ENCODE peak calls at places on chromosomes 11 and 22, in ten cellular contexts. C is spleen, P is esophagus squamous epithelium, L is tibial nerve, Q is ovary, O is transverse colon, V is heart left ventricle, A is adrenal gland, X is HCT116, J is K562. H is an unnamed sample.
A peak's percentile ranks its signal among the peaks of the same experiment; 100 is the strongest.

GRCh38 chr11:20158597-20159257 is 1.5 kb downstream of the DBX1 start:
- DNase-seq in C (no peak), P (no peak), L (no peak), Q (peak; percentile 35), O (peak; percentile 31), V (peak; percentile 58), A (peak; percentile 62), X (no peak), J (peak; percentile 49), H (peak; percentile 67)

GRCh38 chr11:87889126-87889525 is 286.1 kb downstream of the RAB38 start:
- DNase-seq in C (no peak), P (no peak), L (no peak), Q (no peak), O (no peak), V (no peak), A (no peak), X (no peak), J (no peak), H (no peak)

GRCh38 chr22:43515902-43516301 is 104.1 kb downstream of the MPPED1 start:
- DNase-seq in C (no peak), P (no peak), L (no peak), Q (no peak), O (no peak), V (no peak), A (no peak), X (no peak), J (peak; percentile 17), H (no peak)

GRCh38 chr11:92087916-92088537 is 136.6 kb upstream of the FAT3 start:
- DNase-seq in C (no peak), P (no peak), L (no peak), Q (no peak), O (no peak), V (no peak), A (no peak), X (no peak), J (no peak), H (no peak)

GRCh38 chr11:111520565-111520964 is 6.0 kb downstream of the HOATZ start:
- DNase-seq in C (no peak), P (no peak), L (no peak), Q (no peak), O (no peak), V (no peak), A (no peak), X (no peak), J (no peak), H (no peak)

GRCh38 chr11:76752321-76753175 is 30.6 kb upstream of the TSKU start:
- DNase-seq in C (peak; percentile 83), P (no peak), L (peak; percentile 87), Q (peak; percentile 97), O (peak; percentile 85), V (peak; percentile 83), A (peak; percentile 94), X (no peak), J (no peak), H (peak; percentile 86)

GRCh38 chr11:14213006-14213405 is 146.0 kb downstream of the RRAS2 start:
- DNase-seq in C (no peak), P (no peak), L (no peak), Q (no peak), O (no peak), V (no peak), A (no peak), X (no peak), J (no peak), H (no peak)

GRCh38 chr22:21443057-21443734 is 24.0 kb upstream of the TMEM191C start:
- DNase-seq in C (peak; percentile 49), P (no peak), L (peak; percentile 7), Q (no peak), O (no peak), V (peak; percentile 14), A (no peak), X (no peak), J (no peak), H (peak; percentile 58)

GRCh38 chr11:64140101-64140500 is 25.8 kb downstream of the MACROD1 start:
- DNase-seq in C (no peak), P (no peak), L (no peak), Q (no peak), O (no peak), V (no peak), A (no peak), X (no peak), J (no peak), H (peak; percentile 49)

GRCh38 chr11:64138413-64138812 is 27.5 kb downstream of the MACROD1 start:
- DNase-seq in C (no peak), P (no peak), L (no peak), Q (no peak), O (no peak), V (no peak), A (no peak), X (no peak), J (no peak), H (no peak)

GRCh38 chr11:64136767-64137166 is 29.1 kb downstream of the MACROD1 start:
- DNase-seq in C (no peak), P (no peak), L (no peak), Q (no peak), O (no peak), V (no peak), A (no peak), X (no peak), J (no peak), H (no peak)

GRCh38 chr11:64141081-64141783 is 24.7 kb downstream of the MACROD1 start:
- DNase-seq in C (no peak), P (no peak), L (no peak), Q (no peak), O (no peak), V (no peak), A (no peak), X (no peak), J (no peak), H (peak; percentile 87)

DNA sequence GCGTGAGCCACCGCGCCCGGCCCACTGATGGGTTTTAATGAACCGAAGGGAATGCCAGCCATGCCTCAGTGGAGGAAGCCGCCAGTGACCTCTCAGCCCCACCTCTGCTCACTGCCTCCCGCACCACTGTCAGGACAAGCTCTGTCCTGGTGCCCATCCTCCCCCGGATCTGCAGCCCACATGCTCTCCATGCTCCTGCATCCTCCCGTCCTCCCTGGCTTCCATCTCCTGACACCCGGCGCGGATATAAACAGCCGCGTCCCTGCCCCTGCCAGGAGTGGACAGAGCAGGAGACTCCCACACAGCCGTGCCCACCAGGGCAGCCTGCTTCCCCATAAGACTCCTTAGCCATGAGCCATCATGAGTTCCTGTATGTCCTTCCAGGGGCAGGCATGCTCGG is 26.9 kb downstream of the MACROD1 start:
- DNase-seq in C (no peak), P (no peak), L (no peak), Q (no peak), O (no peak), V (no peak), A (no peak), X (no peak), J (no peak), H (no peak)
- H3K27me3 ChIP-seq in C (no peaks in the 10 kb centered on the region), P (no peaks in the 10 kb centered on the region), L (no peaks in the 10 kb centered on the region), Q (no peaks in the 10 kb centered on the region), O (no peaks in the 10 kb centered on the region), V (no peaks in the 10 kb centered on the region), A (no peaks in the 10 kb centered on the region), X (no peaks in the 10 kb centered on the region), J (no peaks in the 10 kb centered on the region), H (no peaks in the 10 kb centered on the region)

GRCh38 chr11:64762916-64763803 is 3.4 kb upstream of the PYGM start:
- DNase-seq in C (peak; percentile 76), P (no peak), L (no peak), Q (no peak), O (no peak), V (peak; percentile 19), A (peak; percentile 85), X (no peak), J (peak; percentile 9), H (peak; percentile 70)

GRCh38 chr11:64764753-64765152 is 5.0 kb upstream of the PYGM start:
- DNase-seq in C (peak; percentile 64), P (no peak), L (no peak), Q (no peak), O (no peak), V (no peak), A (no peak), X (no peak), J (no peak), H (no peak)

GRCh38 chr11:64763804-64764611 is 4.2 kb upstream of the PYGM start:
- DNase-seq in C (peak; percentile 88), P (no peak), L (no peak), Q (no peak), O (no peak), V (no peak), A (no peak), X (no peak), J (peak; percentile 4), H (no peak)

GRCh38 chr11:64760759-64761417 is 1.1 kb upstream of the PYGM start:
- DNase-seq in C (peak; percentile 66), P (no peak), L (no peak), Q (no peak), O (no peak), V (no peak), A (no peak), X (no peak), J (peak; percentile 30), H (no peak)

GRCh38 chr11:64762277-64762915 is 2.6 kb upstream of the PYGM start:
- DNase-seq in C (peak; percentile 61), P (no peak), L (no peak), Q (no peak), O (no peak), V (no peak), A (no peak), X (no peak), J (peak; percentile 17), H (peak; percentile 46)
- TF ChIP-seq POLR2A in C (no peak), P (no peak), L (no peak), Q (no peak), O (no peak), V (no peak), A (no peak), X (no peak), J (peak; percentile 74), H (no peak)

GRCh38 chr11:130582994-130583393 is 134.5 kb downstream of the ADAMTS15 start:
- DNase-seq in C (no peak), P (no peak), L (no peak), Q (no peak), O (no peak), V (no peak), A (no peak), X (no peak), J (no peak), H (no peak)

GRCh38 chr11:130582176-130582575 is 133.7 kb downstream of the ADAMTS15 start:
- DNase-seq in C (no peak), P (no peak), L (no peak), Q (no peak), O (no peak), V (no peak), A (no peak), X (no peak), J (no peak), H (no peak)

GRCh38 chr11:130583866-130584265 is 135.4 kb downstream of the ADAMTS15 start:
- DNase-seq in C (no peak), P (no peak), L (no peak), Q (no peak), O (no peak), V (no peak), A (no peak), X (no peak), J (no peak), H (no peak)

GRCh38 chr11:130580372-130580771 is 131.9 kb downstream of the ADAMTS15 start:
- DNase-seq in C (no peak), P (no peak), L (no peak), Q (peak; percentile 38), O (no peak), V (no peak), A (no peak), X (peak; percentile 21), J (no peak), H (no peak)

DNA sequence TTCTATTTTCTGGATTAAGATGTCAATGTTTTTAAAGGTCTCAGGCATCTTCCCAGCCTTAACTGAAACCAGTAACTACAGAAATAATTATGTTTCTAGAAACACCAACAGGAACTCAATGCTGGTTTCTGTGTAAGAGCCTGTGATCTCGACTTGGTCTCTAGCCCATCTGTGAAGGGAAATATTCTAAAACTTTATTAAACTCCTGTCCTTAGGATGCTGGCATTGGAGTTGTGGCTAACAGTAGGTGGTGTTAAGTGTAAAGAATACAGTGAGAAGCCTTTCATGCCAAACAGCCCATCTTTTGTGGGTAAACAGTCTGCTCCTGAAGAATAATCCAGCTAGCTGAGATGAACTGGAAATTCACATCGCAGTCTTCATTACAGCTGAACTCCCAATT is 133.2 kb downstream of the ADAMTS15 start:
- DNase-seq in C (no peak), P (no peak), L (no peak), Q (no peak), O (no peak), V (no peak), A (no peak), X (no peak), J (no peak), H (no peak)
- TF ChIP-seq CTCF in C (no peak), P (no peak), L (no peak), Q (no peak), O (no peak), V (no peak), A (no peak), X (no peak), J (no peak), H (no peak)

GRCh38 chr22:23555118-23555517 is 25.0 kb downstream of the IGLL1 start:
- DNase-seq in C (peak; percentile 24), P (no peak), L (no peak), Q (no peak), O (no peak), V (no peak), A (no peak), X (no peak), J (no peak), H (no peak)

GRCh38 chr22:23553922-23554870 is 25.9 kb downstream of the IGLL1 start:
- DNase-seq in C (peak; percentile 46), P (no peak), L (no peak), Q (no peak), O (no peak), V (no peak), A (no peak), X (no peak), J (no peak), H (no peak)

GRCh38 chr22:23557036-23557435 is 23.1 kb downstream of the IGLL1 start:
- DNase-seq in C (peak; percentile 47), P (no peak), L (no peak), Q (no peak), O (no peak), V (no peak), A (no peak), X (no peak), J (no peak), H (no peak)

GRCh38 chr22:23557467-23557866 is 22.6 kb downstream of the IGLL1 start:
- DNase-seq in C (no peak), P (no peak), L (no peak), Q (no peak), O (no peak), V (no peak), A (no peak), X (no peak), J (no peak), H (no peak)

DNA sequence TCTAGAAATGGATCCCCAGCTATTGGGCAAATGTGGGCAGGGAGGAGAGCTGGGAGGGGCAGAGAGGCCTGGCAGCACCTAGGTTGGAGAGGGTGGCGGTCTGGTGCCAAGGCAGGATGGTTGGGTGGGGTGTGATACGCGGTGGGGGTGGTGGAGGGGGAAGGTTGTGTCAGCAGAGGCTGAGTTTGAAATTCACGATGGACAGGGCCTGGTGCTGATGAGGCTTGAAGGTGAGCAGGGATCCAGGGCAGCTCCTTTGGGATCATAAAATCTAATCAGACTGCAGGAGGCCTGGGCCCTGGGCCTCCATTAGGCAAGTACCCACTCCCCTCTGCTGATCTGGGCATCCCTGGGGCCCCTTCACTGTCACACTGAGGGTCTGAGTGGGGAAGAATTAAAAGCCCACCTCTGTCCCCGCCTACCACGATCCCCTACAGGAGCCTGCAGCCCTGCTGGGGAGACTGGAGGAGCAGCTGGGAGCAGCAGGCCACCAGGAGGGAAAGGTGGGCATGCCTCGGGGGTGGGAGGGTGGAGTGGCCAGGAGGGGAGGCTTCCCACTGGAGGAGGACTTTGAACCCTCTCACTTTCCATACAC is 24.0 kb downstream of the IGLL1 start:
- DNase-seq in C (peak; percentile 30), P (no peak), L (no peak), Q (no peak), O (no peak), V (no peak), A (no peak), X (no peak), J (no peak), H (no peak)
- H3K27me3 ChIP-seq in C (no peaks in the 10 kb centered on the region), P (no peaks in the 10 kb centered on the region), L (no peaks in the 10 kb centered on the region), Q (no peaks in the 10 kb centered on the region), O (peaks cover 9% of the 10 kb centered on the region), V (no peaks in the 10 kb centered on the region), A (no peaks in the 10 kb centered on the region), X (no peaks in the 10 kb centered on the region), J (no peaks in the 10 kb centered on the region), H (no peaks in the 10 kb centered on the region)